ENCODE peak calls at places on chromosomes 13 and 19, in ten cellular contexts. V is cardiac muscle cell, F is thoracic aorta, W is thyroid gland, Z is uterus, U is right atrium auricular region, H is ovary, R is tibial artery, A is mammary epithelial cell, P is WERI-Rb-1. Q is an unnamed sample.
A peak's percentile ranks its signal among the peaks of the same experiment; 100 is the strongest.

GRCh38 chr19:11458236-11458900 is 22.5 kb downstream of the ELAVL3 start:
- DNase-seq in V (no peak), F (no peak), W (no peak), Z (no peak), U (no peak), H (no peak), R (no peak), A (no peak), P (no peak), Q (no peak)

GRCh38 chr19:55686311-55687050 is 11.5 kb downstream of the EPN1 start:
- DNase-seq in V (no peak), F (no peak), W (no peak), Z (no peak), U (no peak), H (no peak), R (no peak), A (no peak), P (no peak), Q (peak; percentile 10)

GRCh38 chr13:104571161-104571889 is 1505.1 kb upstream of the SLC10A2 start:
- DNase-seq in V (peak; percentile 90), F (peak; percentile 57), W (peak; percentile 63), Z (peak; percentile 39), U (peak; percentile 86), H (no peak), R (peak; percentile 69), A (peak; percentile 90), P (peak; percentile 90), Q (no peak)

GRCh38 chr13:34208326-34208725 is 390.4 kb downstream of the RFC3 start:
- DNase-seq in V (peak; percentile 29), F (no peak), W (no peak), Z (no peak), U (no peak), H (no peak), R (no peak), A (no peak), P (no peak), Q (no peak)

GRCh38 chr19:5036733-5037681 is 68.1 kb downstream of the KDM4B start:
- DNase-seq in V (peak; percentile 62), F (no peak), W (no peak), Z (peak; percentile 52), U (no peak), H (peak; percentile 68), R (no peak), A (peak; percentile 59), P (peak; percentile 75), Q (peak; percentile 52)

GRCh38 chr13:112242777-112243176 is 133.4 kb upstream of the SPACA7 start:
- DNase-seq in V (no peak), F (no peak), W (no peak), Z (no peak), U (peak; percentile 43), H (no peak), R (no peak), A (no peak), P (no peak), Q (no peak)

GRCh38 chr13:99432637-99433542 is 68.4 kb upstream of the TM9SF2 start:
- DNase-seq in V (peak; percentile 60), F (no peak), W (peak; percentile 34), Z (no peak), U (peak; percentile 87), H (no peak), R (peak; percentile 84), A (peak; percentile 34), P (peak; percentile 15), Q (peak; percentile 65)

GRCh38 chr13:50871405-50871804 is 27.9 kb upstream of the DLEU7 start:
- DNase-seq in V (no peak), F (no peak), W (no peak), Z (no peak), U (no peak), H (no peak), R (no peak), A (no peak), P (no peak), Q (no peak)

GRCh38 chr19:50311723-50312635 is 17.2 kb downstream of the KCNC3 start:
- DNase-seq in V (peak; percentile 38), F (no peak), W (peak; percentile 81), Z (no peak), U (no peak), H (no peak), R (no peak), A (no peak), P (peak; percentile 62), Q (no peak)

GRCh38 chr13:33145667-33146066 is 129.4 kb downstream of the KL start:
- DNase-seq in V (no peak), F (no peak), W (no peak), Z (no peak), U (no peak), H (no peak), R (no peak), A (no peak), P (no peak), Q (no peak)

GRCh38 chr19:38039966-38040365 is 133.0 kb downstream of the SIPA1L3 start:
- DNase-seq in V (peak; percentile 46), F (no peak), W (no peak), Z (no peak), U (no peak), H (no peak), R (no peak), A (peak; percentile 21), P (no peak), Q (no peak)

GRCh38 chr19:30908262-30908771 is 440.9 kb downstream of the TSHZ3 start:
- DNase-seq in V (no peak), F (no peak), W (no peak), Z (no peak), U (no peak), H (no peak), R (no peak), A (no peak), P (no peak), Q (no peak)
- H3K27ac ChIP-seq in V (no peak overlapping the region), F (no peak overlapping the region), W (no peak overlapping the region), Z (no peak overlapping the region), U (no peak overlapping the region), H (no peak overlapping the region), R (no peak overlapping the region), A (no peak overlapping the region), P (no peak overlapping the region), Q (no peak overlapping the region)

DNA sequence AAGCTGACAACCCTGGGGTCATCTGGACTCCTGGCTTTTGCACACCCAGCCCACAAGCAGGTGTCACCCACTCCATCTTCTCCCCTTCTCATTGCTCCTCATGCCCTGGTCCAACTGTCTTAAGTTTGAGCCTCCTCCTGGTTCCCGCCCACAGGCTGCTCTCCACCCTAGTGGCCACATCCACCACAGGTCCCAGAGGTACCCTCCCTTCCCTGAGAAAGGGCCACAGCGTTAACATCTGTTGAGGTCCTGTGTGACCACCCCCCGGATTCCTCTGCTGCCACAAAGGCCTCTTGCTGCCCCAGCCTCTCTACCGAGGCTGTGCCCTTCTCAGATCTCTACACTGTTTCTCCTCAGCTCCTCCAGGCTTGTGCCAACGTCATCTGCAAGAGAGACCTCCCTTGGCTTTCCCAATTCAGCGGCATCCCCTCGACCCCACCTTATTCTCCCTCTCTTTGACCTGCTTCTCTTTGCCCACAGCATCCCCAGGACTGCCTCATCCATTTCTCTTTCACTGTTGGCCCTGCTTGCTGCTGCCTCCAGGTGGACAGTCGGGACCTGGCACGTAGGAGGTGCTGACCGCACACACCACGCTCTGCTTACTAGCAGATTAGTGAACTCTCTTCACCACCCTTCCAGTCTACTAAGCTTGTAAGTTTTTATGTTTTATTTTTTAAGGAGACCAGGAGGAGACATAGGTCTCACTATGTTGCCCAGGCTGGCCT is 33.3 kb downstream of the SUGP2 start:
- DNase-seq in V (peak; percentile 14), F (no peak), W (no peak), Z (no peak), U (no peak), H (no peak), R (no peak), A (no peak), P (peak; percentile 75), Q (no peak)
- TF ChIP-seq CTCF in V (peak; percentile 30), F (no peak), W (no peak), Z (no peak), U (no peak), H (no peak), R (no peak), A (peak; percentile 23), P (peak; percentile 72), Q (no peak)

GRCh38 chr13:39970177-39970846 is 314.9 kb downstream of the COG6 start:
- DNase-seq in V (no peak), F (no peak), W (no peak), Z (no peak), U (no peak), H (no peak), R (no peak), A (no peak), P (no peak), Q (no peak)

GRCh38 chr13:39971526-39971925 is 316.1 kb downstream of the COG6 start:
- DNase-seq in V (no peak), F (no peak), W (no peak), Z (no peak), U (no peak), H (no peak), R (no peak), A (no peak), P (no peak), Q (no peak)

GRCh38 chr13:39965309-39965708 is 309.8 kb downstream of the COG6 start:
- DNase-seq in V (no peak), F (no peak), W (peak; percentile 66), Z (no peak), U (no peak), H (no peak), R (no peak), A (no peak), P (no peak), Q (no peak)

GRCh38 chr13:39967199-39967959 is 311.9 kb downstream of the COG6 start:
- DNase-seq in V (no peak), F (no peak), W (no peak), Z (no peak), U (no peak), H (no peak), R (no peak), A (no peak), P (no peak), Q (no peak)

GRCh38 chr13:39968646-39969475 is 313.4 kb downstream of the COG6 start:
- DNase-seq in V (no peak), F (no peak), W (no peak), Z (no peak), U (no peak), H (no peak), R (no peak), A (no peak), P (no peak), Q (no peak)
- H3K36me3 ChIP-seq in V (no peaks in the 10 kb centered on the region), F (no peaks in the 10 kb centered on the region), W (no peaks in the 10 kb centered on the region), Z (no peaks in the 10 kb centered on the region), U (no peaks in the 10 kb centered on the region), H (no peaks in the 10 kb centered on the region), R (no peaks in the 10 kb centered on the region), A (no peaks in the 10 kb centered on the region), P (no peaks in the 10 kb centered on the region), Q (no peaks in the 10 kb centered on the region)

GRCh38 chr13:39023761-39024160 is 14.1 kb downstream of the PROSER1 start:
- DNase-seq in V (peak; percentile 58), F (no peak), W (peak; percentile 12), Z (no peak), U (no peak), H (no peak), R (no peak), A (peak; percentile 16), P (no peak), Q (no peak)

GRCh38 chr13:39025433-39025839 is 12.5 kb downstream of the PROSER1 start:
- DNase-seq in V (no peak), F (no peak), W (no peak), Z (no peak), U (no peak), H (no peak), R (no peak), A (peak; percentile 35), P (no peak), Q (no peak)

GRCh38 chr13:39020853-39021462 is 16.9 kb downstream of the PROSER1 start:
- DNase-seq in V (no peak), F (no peak), W (no peak), Z (no peak), U (no peak), H (no peak), R (no peak), A (no peak), P (no peak), Q (no peak)

GRCh38 chr13:39023316-39023715 is 14.6 kb downstream of the PROSER1 start:
- DNase-seq in V (peak; percentile 87), F (no peak), W (no peak), Z (no peak), U (no peak), H (no peak), R (no peak), A (no peak), P (no peak), Q (no peak)
- H3K27ac ChIP-seq in V (no peak overlapping the region), F (no peak overlapping the region), W (no peak overlapping the region), Z (no peak overlapping the region), U (no peak overlapping the region), H (no peak overlapping the region), R (no peak overlapping the region), A (no peak overlapping the region), P (no peak overlapping the region), Q (no peak overlapping the region)

Q was measured in left ventricle myocardium inferior.